ENCODE peak calls at places on chromosomes 1 and 21, in four cellular contexts. D is heart right ventricle; X is suprapubic skin; W is naive thymus-derived CD4-positive, alpha-beta T cell. C is an unnamed sample.

GRCh38 chr1:5883129-5884048 is 108.8 kb downstream of the NPHP4 start:
- DNase-seq in X (no peak), W (no peak), D (no peak), C (no peak)

GRCh38 chr1:117561071-117561470 is 44.8 kb upstream of the TENT5C start:
- DNase-seq in X (peak; percentile 53), D (no peak), W (no peak), C (no peak)

GRCh38 chr1:115114308-115114707 is 25.0 kb upstream of the TSPAN2 start:
- DNase-seq in W (no peak), X (no peak), D (peak; percentile 19), C (no peak)

GRCh38 chr1:154714638-154715037 is 106.7 kb upstream of the ADAR start:
- DNase-seq in X (no peak), W (no peak), D (no peak), C (no peak)

GRCh38 chr1:17719874-17720273 is 35.3 kb upstream of the ACTL8 start:
- DNase-seq in W (no peak), X (no peak), D (no peak), C (no peak)

GRCh38 chr21:32248616-32249550 is 30.0 kb downstream of the MIS18A start:
- DNase-seq in D (no peak), X (no peak), W (no peak), C (no peak)

GRCh38 chr1:175192111-175192629 is 406 bp downstream of the KIAA0040 start:
- DNase-seq in D (peak; percentile 55), X (peak; percentile 88), W (peak; percentile 19), C (peak; percentile 38)

GRCh38 chr1:214525535-214526019 is 25.8 kb downstream of the PTPN14 start:
- DNase-seq in X (no peak), W (no peak), D (no peak), C (no peak)

GRCh38 chr1:247653040-247653439 is 26.5 kb downstream of the OR13G1 start:
- DNase-seq in X (no peak), W (no peak), D (no peak), C (no peak)

GRCh38 chr1:75579046-75579445 is 31.9 kb downstream of the SLC44A5 start:
- DNase-seq in D (no peak), W (no peak), X (no peak), C (no peak)

GRCh38 chr1:51636765-51637522 is 20.1 kb downstream of the OSBPL9 start:
- DNase-seq in D (no peak), W (no peak), X (no peak), C (peak; percentile 74)

GRCh38 chr1:8965121-8965820 is 19.6 kb downstream of the CA6 start:
- DNase-seq in W (no peak), X (no peak), D (no peak), C (no peak)

GRCh38 chr21:22890656-22891055 is 1892.4 kb downstream of the NCAM2 start:
- DNase-seq in D (no peak), X (no peak), W (no peak), C (no peak)

GRCh38 chr1:33466159-33466558 is 6.3 kb upstream of the ZSCAN20 start:
- DNase-seq in W (no peak), D (no peak), X (no peak), C (peak; percentile 73)

GRCh38 chr1:111906816-111907215 is 82.7 kb downstream of the KCND3 start:
- DNase-seq in W (no peak), D (no peak), X (no peak), C (no peak)

GRCh38 chr1:43252225-43252624 is 17.6 kb upstream of the TMEM125 start:
- DNase-seq in W (no peak), X (no peak), D (no peak), C (no peak)

GRCh38 chr1:41321277-41321676 is 40.0 kb upstream of the FOXO6 start:
- DNase-seq in X (no peak), D (no peak), W (no peak), C (no peak)

GRCh38 chr1:183914283-183914682 is 109.4 kb downstream of the RGL1 start:
- DNase-seq in W (no peak), D (no peak), X (no peak), C (no peak)

GRCh38 chr1:210587547-210587946 is 258.8 kb downstream of the HHAT start:
- DNase-seq in X (no peak), W (no peak), D (no peak), C (no peak)

GRCh38 chr1:113760102-113760804 is 967 bp upstream of the PHTF1 start:
- DNase-seq in D (no peak), X (no peak), W (no peak), C (no peak)

GRCh38 chr1:37514350-37515184 is at the start of gene MEAF6:
- DNase-seq in D (peak; percentile 88), X (peak; percentile 91), W (peak; percentile 76), C (peak; percentile 88)

GRCh38 chr1:203176744-203177460 is 1.3 kb upstream of the MYBPH start:
- DNase-seq in W (no peak), D (no peak), X (no peak), C (no peak)

GRCh38 chr1:42971848-42972291 is 13.2 kb upstream of the SLC2A1 start:
- DNase-seq in D (no peak), X (no peak), W (no peak), C (no peak)

GRCh38 chr1:224751547-224752311 is 135.6 kb downstream of the CNIH3 start:
- DNase-seq in X (no peak), D (no peak), W (no peak), C (no peak)

GRCh38 chr1:107590895-107591622 is 373.9 kb downstream of the VAV3 start:
- DNase-seq in X (no peak), D (no peak), W (no peak), C (no peak)

GRCh38 chr1:41915786-41916571 is 2.7 kb downstream of the HIVEP3 start:
- DNase-seq in D (no peak), X (no peak), W (peak; percentile 30), C (peak; percentile 34)

GRCh38 chr1:215599418-215599817 is 32.3 kb downstream of the KCTD3 start:
- DNase-seq in X (no peak), D (no peak), W (no peak), C (no peak)

GRCh38 chr1:1917995-1918900 is 831 bp downstream of the TMEM52 start:
- DNase-seq in X (no peak), W (no peak), D (no peak), C (peak; percentile 83)

GRCh38 chr1:208201241-208201640 is 42.9 kb downstream of the PLXNA2 start:
- DNase-seq in W (no peak), D (no peak), X (no peak), C (peak; percentile 55)

GRCh38 chr1:15916916-15917315 is 59.0 kb downstream of the ZBTB17 start:
- DNase-seq in D (no peak), W (no peak), X (no peak), C (no peak)

GRCh38 chr21:29928537-29928936 is 11.3 kb downstream of the GRIK1 start:
- DNase-seq in X (no peak), W (no peak), D (no peak), C (no peak)

GRCh38 chr1:93395195-93395594 is 49.5 kb downstream of the DR1 start:
- DNase-seq in X (no peak), D (no peak), W (no peak), C (no peak)

GRCh38 chr1:182226618-182227017 is 165.0 kb downstream of the GLUL start:
- DNase-seq in D (no peak), W (no peak), X (no peak), C (no peak)

GRCh38 chr1:1182491-1183220 is 9.0 kb downstream of the TTLL10 start:
- DNase-seq in D (peak; percentile 35), W (no peak), X (no peak), C (no peak)

GRCh38 chr1:228668553-228669400 is 66.5 kb upstream of the RHOU start:
- DNase-seq in X (no peak), W (no peak), D (no peak), C (no peak)

GRCh38 chr1:185998391-185998790 is 264.2 kb downstream of the HMCN1 start:
- DNase-seq in X (no peak), D (no peak), W (no peak), C (no peak)

GRCh38 chr1:110533230-110533629 is 14.3 kb upstream of the KCNA10 start:
- DNase-seq in D (no peak), X (no peak), W (no peak), C (no peak)

GRCh38 chr1:220918285-220918951 is 39.2 kb downstream of the HLX start:
- DNase-seq in D (no peak), W (no peak), X (no peak), C (no peak)

GRCh38 chr1:26307363-26307781 is 936 bp upstream of the UBXN11 start:
- DNase-seq in W (peak; percentile 71), X (no peak), D (no peak), C (no peak)
- H3K4me1 ChIP-seq in W (peaks cover 31% of the 10 kb centered on the region), X (peaks cover 19% of the 10 kb centered on the region), D (peaks cover 63% of the 10 kb centered on the region), C (peaks cover 9% of the 10 kb centered on the region)

GRCh38 chr1:28172690-28173150 is 3.8 kb downstream of the PTAFR start:
- DNase-seq in D (no peak), W (no peak), X (no peak), C (no peak)

GRCh38 chr1:28176492-28177470 is at the start of gene PTAFR:
- DNase-seq in X (no peak), W (no peak), D (peak; percentile 23), C (no peak)

GRCh38 chr1:28173151-28173979 is 3.1 kb downstream of the PTAFR start:
- DNase-seq in D (no peak), X (no peak), W (no peak), C (peak; percentile 70)

GRCh38 chr1:28171246-28171645 is 5.2 kb downstream of the PTAFR start:
- DNase-seq in D (no peak), W (no peak), X (no peak), C (no peak)

GRCh38 chr1:28173980-28174297 is 2.6 kb downstream of the PTAFR start:
- DNase-seq in W (no peak), D (no peak), X (no peak), C (peak; percentile 11)
- H3K4me1 ChIP-seq in W (peaks cover 28% of the 10 kb centered on the region), D (peaks cover 65% of the 10 kb centered on the region), X (peaks cover 22% of the 10 kb centered on the region), C (peaks cover 4% of the 10 kb centered on the region)

DNA sequence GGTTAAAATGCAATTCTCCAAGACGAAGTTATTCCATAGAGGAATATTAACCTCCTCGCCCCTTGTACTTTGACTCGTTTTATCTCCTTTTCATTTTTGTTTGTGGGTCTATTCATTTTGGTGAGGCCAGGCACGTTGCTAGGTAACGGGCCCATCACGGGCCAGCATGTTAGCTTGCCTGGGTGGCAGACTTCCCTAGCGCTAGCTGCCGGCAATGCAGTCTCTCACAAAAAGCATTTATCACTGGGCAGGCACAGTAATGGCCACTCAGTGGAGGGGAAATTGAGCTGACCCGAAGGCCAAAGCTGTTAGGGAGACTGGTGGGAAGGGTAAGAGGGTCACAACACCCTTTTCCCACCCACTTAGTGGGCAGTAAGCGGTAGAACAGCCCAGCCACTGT is 234.4 kb upstream of the FOXD3 start:
- DNase-seq in X (no peak), W (no peak), D (no peak), C (no peak)
- H3K4me1 ChIP-seq in X (no peaks in the 10 kb centered on the region), W (no peaks in the 10 kb centered on the region), D (no peaks in the 10 kb centered on the region), C (no peaks in the 10 kb centered on the region)

GRCh38 chr1:55213029-55213884 is 1.9 kb downstream of the USP24 start:
- DNase-seq in W (peak; percentile 33), D (no peak), X (no peak), C (no peak)
- H3K4me1 ChIP-seq in W (peaks cover 48% of the 10 kb centered on the region), D (peaks cover 82% of the 10 kb centered on the region), X (peaks cover 75% of the 10 kb centered on the region), C (peaks cover 33% of the 10 kb centered on the region)